ENCODE peak calls at places on chromosomes 12 and 14, in ten cellular contexts. M is iPS-NIHi11; D is activated T-cell treated with anti-CD3 and anti-CD28 coated beads, Interleukin-2, amount 50 U/mL, for 72 hours; A is T-helper 1 cell; W is cardiac muscle cell; H is stimulated activated naive CD4-positive, alpha-beta T cell; C is SW480; G is NCI-H1105; N is OCI-LY7; B is HTR-8/SVneo. L is an unnamed sample.

GRCh38 chr12:117441751-117442150 is 80.3 kb upstream of the NOS1 start:
- DNase-seq in M (no peak), G (no peak), A (no peak), N (no peak), C (no peak), H (no peak), B (no peak), W (no peak), D (no peak), L (no peak)

GRCh38 chr12:57772429-57773322 is at the start of gene EEF1AKMT3:
- DNase-seq in D (peak; percentile 38), M (peak; percentile 76), H (no peak), W (peak; percentile 57), C (no peak), N (no peak), B (peak; percentile 57), A (no peak), G (no peak), L (peak; percentile 78)

GRCh38 chr12:113162102-113163029 is 12.8 kb downstream of the CFAP73 start:
- DNase-seq in D (no peak), C (no peak), W (peak; percentile 80), A (no peak), N (peak; percentile 56), M (peak; percentile 61), G (no peak), B (no peak), H (no peak), L (peak; percentile 81)

GRCh38 chr12:119179335-119180021 is 747 bp downstream of the HSPB8 start:
- DNase-seq in W (peak; percentile 89), H (no peak), M (peak; percentile 52), N (no peak), B (peak; percentile 75), C (peak; percentile 61), D (no peak), A (no peak), G (no peak), L (peak; percentile 74)

GRCh38 chr12:104668274-104668718 is 211.5 kb downstream of the CHST11 start:
- DNase-seq in G (no peak), A (no peak), M (no peak), C (no peak), W (peak; percentile 70), B (no peak), N (no peak), D (no peak), H (no peak), L (no peak)

GRCh38 chr12:27219693-27220056 is 24.4 kb upstream of the STK38L start:
- DNase-seq in B (no peak), W (no peak), D (no peak), C (no peak), H (no peak), N (no peak), A (no peak), M (no peak), G (no peak), L (no peak)

GRCh38 chr12:129614221-129614885 is 289.5 kb downstream of the TMEM132D start:
- DNase-seq in C (no peak), B (no peak), W (no peak), A (no peak), N (no peak), H (no peak), D (no peak), G (no peak), M (no peak), L (no peak)

GRCh38 chr12:3684449-3685051 is 68.4 kb downstream of the CRACR2A start:
- DNase-seq in W (peak; percentile 78), G (no peak), B (no peak), A (no peak), D (no peak), N (no peak), H (no peak), C (no peak), M (no peak), L (no peak)

GRCh38 chr14:99129998-99130397 is 142.0 kb downstream of the BCL11B start:
- DNase-seq in B (no peak), W (no peak), M (no peak), G (no peak), A (no peak), N (no peak), D (no peak), C (no peak), H (no peak), L (no peak)

GRCh38 chr12:113259499-113259953 is 38.3 kb downstream of the TPCN1 start:
- DNase-seq in N (no peak), D (no peak), C (peak; percentile 14), A (no peak), M (peak; percentile 29), H (no peak), B (no peak), W (no peak), G (peak; percentile 44), L (no peak)

GRCh38 chr14:73741386-73741875 is 27.2 kb upstream of the PNMA1 start:
- DNase-seq in N (peak; percentile 54), G (no peak), M (peak; percentile 75), H (peak; percentile 58), B (peak; percentile 98), A (peak; percentile 80), W (no peak), D (peak; percentile 83), C (peak; percentile 81), L (peak; percentile 93)

GRCh38 chr12:40469736-40470135 is 222.5 kb upstream of the CNTN1 start:
- DNase-seq in M (no peak), D (no peak), W (no peak), A (no peak), N (no peak), B (no peak), C (no peak), G (peak; percentile 66), H (no peak), L (no peak)

GRCh38 chr12:120013659-120014380 is 24.8 kb downstream of the BICDL1 start:
- DNase-seq in H (peak; percentile 29), W (no peak), M (no peak), C (peak; percentile 70), A (peak; percentile 86), G (no peak), D (peak; percentile 72), N (no peak), B (no peak), L (no peak)

GRCh38 chr14:69208665-69209064 is 17.4 kb downstream of the EXD2 start:
- DNase-seq in G (no peak), C (no peak), H (no peak), M (no peak), D (no peak), A (no peak), N (no peak), W (no peak), B (no peak), L (no peak)

GRCh38 chr14:23153891-23154796 is 29.3 kb downstream of the SLC7A8 start:
- DNase-seq in G (no peak), C (peak; percentile 91), N (no peak), A (no peak), D (no peak), M (peak; percentile 76), W (peak; percentile 43), H (no peak), B (no peak), L (no peak)

GRCh38 chr12:11755311-11755930 is 105.9 kb downstream of the ETV6 start:
- DNase-seq in M (no peak), A (no peak), N (no peak), C (no peak), G (no peak), D (no peak), W (no peak), H (no peak), B (no peak), L (no peak)

GRCh38 chr14:21072102-21072501 is 2.0 kb downstream of the ARHGEF40 start:
- DNase-seq in B (no peak), H (no peak), D (no peak), M (no peak), C (no peak), N (no peak), W (no peak), A (no peak), G (no peak), L (no peak)

GRCh38 chr12:54033980-54034783 is 1.3 kb downstream of the HOXC5 start:
- DNase-seq in A (no peak), D (no peak), H (peak; percentile 46), W (no peak), B (no peak), C (no peak), G (no peak), N (no peak), M (no peak), L (no peak)

GRCh38 chr14:102316048-102316745 is 3.3 kb upstream of the ZNF839 start:
- DNase-seq in D (peak; percentile 37), H (no peak), W (peak; percentile 63), N (peak; percentile 34), G (peak; percentile 38), A (no peak), M (no peak), B (no peak), C (peak; percentile 61), L (no peak)

GRCh38 chr12:5620896-5621295 is 189.0 kb downstream of the NTF3 start:
- DNase-seq in D (no peak), B (no peak), A (no peak), M (no peak), H (no peak), N (no peak), G (no peak), W (no peak), C (no peak), L (no peak)

GRCh38 chr14:55624913-55625312 is 44.9 kb downstream of the KTN1 start:
- DNase-seq in N (no peak), A (no peak), C (no peak), D (no peak), W (no peak), B (no peak), M (no peak), H (no peak), G (no peak), L (no peak)

GRCh38 chr14:75711796-75712211 is 50.8 kb downstream of the TTLL5 start:
- DNase-seq in C (peak; percentile 80), G (no peak), W (peak; percentile 62), B (peak; percentile 65), D (peak; percentile 4), H (no peak), A (peak; percentile 32), M (peak; percentile 73), N (no peak), L (peak; percentile 50)

GRCh38 chr14:54420478-54421116 is 20.6 kb downstream of the CNIH1 start:
- DNase-seq in W (peak; percentile 45), M (peak; percentile 67), G (no peak), B (peak; percentile 76), A (no peak), C (peak; percentile 24), H (no peak), D (no peak), N (peak; percentile 35), L (no peak)

GRCh38 chr12:118459110-118459509 is 82.8 kb downstream of the SUDS3 start:
- DNase-seq in N (no peak), C (no peak), A (no peak), W (no peak), H (no peak), M (no peak), B (no peak), D (no peak), G (no peak), L (no peak)

L was measured in H54.